ENCODE peak calls at places on chromosomes 4 and X, in eight cellular contexts. B is AG08396; T is endothelial cell; W is NCI-H2081; H is HT1080; C is BE2C; Z is stimulated activated CD4-positive, alpha-beta T cell treated with anti-CD3 and anti-CD28 coated beads, Interleukin-4, amount 100 ng/mL, for 24 hours; E is mesendoderm. Y is an unnamed sample.
A peak's percentile ranks its signal among the peaks of the same experiment; 100 is the strongest.

GRCh38 chr4:173091362-173091761 is 77.2 kb upstream of the GALNT7 start:
- DNase-seq in B (no peak), C (peak; percentile 43), Z (no peak), E (no peak), H (no peak), W (no peak), T (no peak), Y (no peak)

GRCh38 chr4:41410049-41410448 is 127.9 kb upstream of the LIMCH1 start:
- DNase-seq in E (no peak), T (no peak), H (no peak), Z (no peak), B (no peak), C (no peak), W (no peak), Y (no peak)

GRCh38 chr4:151811403-151811802 is 50.6 kb upstream of the GATB start:
- DNase-seq in W (no peak), C (no peak), T (no peak), B (no peak), Z (no peak), H (no peak), E (peak; percentile 29), Y (no peak)

GRCh38 chr4:118849867-118850812 is 14.2 kb upstream of the SEC24D start:
- DNase-seq in T (no peak), W (no peak), Z (peak; percentile 19), E (peak; percentile 66), C (no peak), B (no peak), H (peak; percentile 47), Y (no peak)

GRCh38 chrX:9493936-9494335 is 29.1 kb downstream of the TBL1X start:
- DNase-seq in H (no peak), Z (no peak), T (no peak), C (no peak), E (no peak), W (no peak), B (no peak), Y (no peak)

GRCh38 chr4:107213410-107213809 is 177.3 kb upstream of the DKK2 start:
- DNase-seq in E (no peak), H (no peak), Z (no peak), C (peak; percentile 25), B (no peak), T (no peak), W (no peak), Y (no peak)

GRCh38 chr4:13289391-13289790 is 194.7 kb downstream of the RAB28 start:
- DNase-seq in E (no peak), Z (no peak), H (peak; percentile 69), T (no peak), B (no peak), W (no peak), C (no peak), Y (no peak)

GRCh38 chr4:125244848-125245450 is 69.8 kb upstream of the FAT4 start:
- DNase-seq in Z (no peak), E (peak; percentile 12), H (peak; percentile 8), C (no peak), T (no peak), W (no peak), B (peak; percentile 10), Y (no peak)

GRCh38 chrX:21398424-21398823 is 24.2 kb downstream of the CNKSR2 start:
- DNase-seq in W (no peak), H (peak; percentile 26), B (no peak), E (peak; percentile 5), Z (no peak), T (no peak), C (peak; percentile 10), Y (no peak)

GRCh38 chr4:83340692-83341343 is 6.2 kb upstream of the HPSE start:
- DNase-seq in T (no peak), W (no peak), E (no peak), Z (peak; percentile 36), C (no peak), B (no peak), H (no peak), Y (no peak)

GRCh38 chr4:73315091-73315490 is 56.5 kb upstream of the ANKRD17 start:
- DNase-seq in Z (no peak), C (no peak), T (no peak), B (no peak), E (no peak), H (peak; percentile 57), W (no peak), Y (no peak)

GRCh38 chr4:185838104-185838452 is 26.1 kb upstream of the SORBS2 start:
- DNase-seq in Z (no peak), E (peak; percentile 38), W (no peak), B (no peak), T (no peak), C (no peak), H (no peak), Y (no peak)

GRCh38 chr4:140239311-140239710 is 85.3 kb upstream of the MAML3 start:
- DNase-seq in T (no peak), Z (no peak), E (no peak), B (no peak), C (peak; percentile 46), W (peak; percentile 36), H (no peak), Y (no peak)

GRCh38 chr4:139126898-139127297 is 50.1 kb downstream of the ELF2 start:
- DNase-seq in C (no peak), T (no peak), E (no peak), B (no peak), W (no peak), Z (no peak), H (no peak), Y (no peak)

GRCh38 chr4:88621763-88622327 is 29.6 kb downstream of the HERC3 start:
- DNase-seq in B (no peak), E (no peak), T (no peak), H (no peak), Z (no peak), C (no peak), W (no peak), Y (no peak)

GRCh38 chr4:40719008-40719623 is 30.6 kb upstream of the NSUN7 start:
- DNase-seq in T (no peak), W (peak; percentile 48), C (no peak), E (peak; percentile 65), H (peak; percentile 34), B (peak; percentile 31), Z (no peak), Y (peak; percentile 6)

GRCh38 chrX:135707880-135708279 is 5.6 kb upstream of the CT45A1 start:
- DNase-seq in W (no peak), Z (peak; percentile 5), T (peak; percentile 58), H (peak; percentile 35), B (no peak), C (peak; percentile 69), E (peak; percentile 8), Y (no peak)

GRCh38 chr4:185921583-185922555 is 109.9 kb upstream of the SORBS2 start:
- DNase-seq in H (no peak), B (no peak), T (no peak), W (no peak), E (no peak), Z (no peak), C (no peak), Y (no peak)

GRCh38 chrX:49111846-49112245 is 11.7 kb downstream of the GPKOW start:
- DNase-seq in C (no peak), Z (no peak), T (no peak), W (no peak), B (no peak), H (no peak), E (no peak), Y (no peak)

GRCh38 chrX:68912113-68912980 is 83.5 kb downstream of the EFNB1 start:
- DNase-seq in W (no peak), T (no peak), Z (no peak), C (peak; percentile 40), H (no peak), B (no peak), E (peak; percentile 84), Y (no peak)

GRCh38 chr4:174697164-174697563 is 131.9 kb downstream of the GLRA3 start:
- DNase-seq in C (no peak), Z (no peak), E (no peak), T (no peak), B (no peak), W (no peak), H (no peak), Y (no peak)

GRCh38 chrX:96407501-96407900 is 277.1 kb upstream of the DIAPH2 start:
- DNase-seq in W (no peak), E (no peak), T (no peak), C (no peak), Z (no peak), H (no peak), B (peak; percentile 48), Y (no peak)

GRCh38 chrX:138191998-138192397 is 519.5 kb downstream of the FGF13 start:
- DNase-seq in Z (no peak), C (peak; percentile 7), W (no peak), T (peak; percentile 28), H (no peak), B (peak; percentile 6), E (peak; percentile 62), Y (no peak)

GRCh38 chr4:87843936-87844335 is 11.2 kb downstream of the MEPE start:
- DNase-seq in E (no peak), T (no peak), B (peak; percentile 47), C (no peak), W (no peak), H (peak; percentile 95), Z (no peak), Y (peak; percentile 26)

GRCh38 chr4:60042941-60043340 is 1157.2 kb upstream of the ADGRL3 start:
- DNase-seq in C (no peak), E (peak; percentile 7), H (peak; percentile 55), Z (no peak), B (no peak), T (no peak), W (no peak), Y (no peak)

GRCh38 chrX:134734343-134735001 is 76.2 kb upstream of the PLAC1 start:
- DNase-seq in H (peak; percentile 17), C (peak; percentile 37), B (no peak), W (peak; percentile 70), E (no peak), T (no peak), Z (no peak), Y (no peak)

GRCh38 chr4:123892997-123893745 is 496.6 kb downstream of the SPRY1 start:
- DNase-seq in Z (no peak), H (no peak), E (peak; percentile 2), T (no peak), B (no peak), C (no peak), W (peak; percentile 9), Y (no peak)

GRCh38 chr4:183838987-183839712 is 66.0 kb upstream of the STOX2 start:
- DNase-seq in C (no peak), E (peak; percentile 70), B (no peak), W (no peak), Z (no peak), H (no peak), T (peak; percentile 10), Y (no peak)

GRCh38 chrX:2371026-2371778 is 129.6 kb downstream of the DHRSX start:
- DNase-seq in B (no peak), T (no peak), H (no peak), E (peak; percentile 74), W (no peak), C (no peak), Z (no peak), Y (no peak)

GRCh38 chr4:48902266-48902665 is 4.3 kb downstream of the OCIAD2 start:
- DNase-seq in H (peak; percentile 52), E (no peak), C (no peak), W (no peak), B (no peak), T (no peak), Z (no peak), Y (no peak)

Y was measured in SHP77 treated with DMSO at 0.1 percent for 48 hours.